ENCODE peak calls at places on chromosomes 13 and 19, in five cellular contexts. K, I, E, H and G are unnamed samples. For H3K36me3, the result is how much of the 10 kb centered on the place peaks cover.

GRCh38 chr13:51479199-51479523 is 26.3 kb upstream of the INTS6 start:
- DNase-seq in E (no peak), H (no peak), I (no peak), K (no peak), G (no peak)

GRCh38 chr19:18436651-18437478 is 1.1 kb downstream of the ISYNA1 start:
- DNase-seq in E (peak), I (peak), H (peak), K (peak), G (peak)

GRCh38 chr19:21474671-21475181 is 30.7 kb upstream of the ZNF429 start:
- DNase-seq in H (peak), I (peak), K (peak), E (peak), G (peak)

GRCh38 chr13:34942732-34943674 is 933 bp downstream of the NBEA start:
- DNase-seq in H (peak), E (peak), K (peak), I (peak), G (peak)

GRCh38 chr13:106376411-106377112 is 158.9 kb downstream of the EFNB2 start:
- DNase-seq in I (no peak), K (no peak), E (no peak), H (peak), G (peak)

GRCh38 chr13:42113478-42113877 is 65.0 kb downstream of the DGKH start:
- DNase-seq in H (no peak), I (no peak), E (no peak), K (no peak), G (no peak)

GRCh38 chr19:55063492-55063843 is 520 bp upstream of the RDH13 start:
- DNase-seq in I (no peak), K (peak), H (no peak), E (no peak), G (no peak)

GRCh38 chr19:40217921-40218890 is at the start of gene TTC9B:
- DNase-seq in I (no peak), H (no peak), K (peak), E (no peak), G (no peak)

GRCh38 chr19:33294058-33294798 is 8.1 kb downstream of the CEBPA start:
- DNase-seq in K (peak), E (no peak), H (no peak), I (no peak), G (no peak)

GRCh38 chr13:52713894-52714293 is 25.7 kb downstream of the CNMD start:
- DNase-seq in H (peak), K (peak), E (no peak), I (no peak), G (peak)

GRCh38 chr13:32021785-32022184 is 9.8 kb upstream of the FRY start:
- DNase-seq in E (no peak), I (no peak), H (no peak), K (no peak), G (no peak)

GRCh38 chr19:10285393-10285792 is 1.4 kb upstream of the ICAM4 start:
- DNase-seq in H (no peak), E (no peak), I (no peak), K (no peak), G (no peak)

GRCh38 chr19:1082165-1082927 is 12.8 kb downstream of the POLR2E start:
- DNase-seq in E (no peak), K (peak), H (no peak), I (peak), G (peak)

GRCh38 chr13:98875146-98875729 is 102.6 kb downstream of the DOCK9 start:
- DNase-seq in E (no peak), I (no peak), H (no peak), K (no peak), G (no peak)

GRCh38 chr13:37348916-37349653 is 243.6 kb upstream of the CSNK1A1L start:
- DNase-seq in E (no peak), I (no peak), K (no peak), H (no peak), G (no peak)

GRCh38 chr19:49442354-49442753 is 1.0 kb upstream of the SLC17A7 start:
- DNase-seq in I (no peak), H (peak), K (no peak), E (peak), G (no peak)
- H3K27ac ChIP-seq in I (no peak), H (peak), K (peak), E (no peak), G (no peak)

GRCh38 chr13:72696590-72696989 is 30.8 kb downstream of the MZT1 start:
- DNase-seq in E (no peak), H (no peak), K (no peak), I (no peak), G (no peak)
- TF ChIP-seq CTCF in E (no peak), H (no peak), K (peak), I (no peak), G (peak)

GRCh38 chr19:4030552-4030951 is 23.0 kb downstream of the PIAS4 start:
- DNase-seq in I (no peak), K (no peak), H (no peak), E (no peak), G (no peak)
- H3K36me3 ChIP-seq in I (under half), K (under half), H (half or more), E (under half), G (half or more)

DNA sequence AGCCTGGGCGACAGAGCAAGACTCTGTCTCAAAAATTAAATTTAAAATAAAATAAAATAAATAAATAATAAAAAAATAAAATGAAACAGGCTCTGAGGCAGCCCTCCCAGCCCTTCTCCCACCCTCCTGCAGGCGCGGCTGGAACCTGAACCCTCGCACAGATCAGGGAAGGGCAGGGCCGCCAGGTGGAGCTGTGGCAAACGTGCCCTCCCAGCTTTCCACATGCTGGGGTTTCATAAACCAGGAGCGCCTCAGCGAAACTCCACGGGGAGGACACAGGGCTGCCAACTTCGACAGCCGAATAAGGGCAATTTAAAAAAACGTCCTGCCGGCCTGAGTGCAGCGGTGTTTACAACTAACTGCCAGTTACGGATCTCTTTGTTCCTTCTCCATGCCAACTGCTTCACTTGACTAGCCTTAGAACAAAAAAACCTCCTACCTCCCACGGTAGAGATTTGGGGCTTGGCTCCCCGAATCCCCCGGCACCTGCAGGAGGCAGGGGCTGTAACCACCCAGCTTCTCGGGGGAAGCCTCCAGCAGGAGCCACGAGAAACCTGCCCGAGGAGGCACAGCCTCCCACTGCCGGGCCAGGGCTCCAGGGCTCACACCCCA is 15.9 kb downstream of the ZNF787 start:
- DNase-seq in I (peak), E (peak), K (no peak), H (peak), G (peak)
- H3K27ac ChIP-seq in I (peak), E (peak), K (no peak), H (peak), G (peak)

GRCh38 chr13:87999791-88000190 is 328.6 kb downstream of the SLITRK5 start:
- DNase-seq in I (no peak), E (no peak), K (no peak), H (no peak), G (no peak)

GRCh38 chr13:87999141-87999765 is 328.1 kb downstream of the SLITRK5 start:
- DNase-seq in E (no peak), K (no peak), H (no peak), I (no peak), G (no peak)

GRCh38 chr13:88000239-88000638 is 329.1 kb downstream of the SLITRK5 start:
- DNase-seq in K (no peak), I (no peak), H (no peak), E (no peak), G (no peak)

GRCh38 chr13:88000787-88001186 is 329.6 kb downstream of the SLITRK5 start:
- DNase-seq in I (no peak), E (no peak), K (no peak), H (no peak), G (no peak)

GRCh38 chr13:88005188-88005587 is 334.0 kb downstream of the SLITRK5 start:
- DNase-seq in K (no peak), E (no peak), H (no peak), I (no peak), G (no peak)
- TF ChIP-seq CTCF in K (no peak), E (no peak), H (no peak), I (no peak), G (no peak)

GRCh38 chr13:29855009-29855408 is 4.6 kb upstream of the UBL3 start:
- DNase-seq in I (no peak), H (no peak), E (no peak), K (no peak), G (no peak)
- H3K36me3 ChIP-seq in I (under half), H (under half), E (under half), K (under half), G (under half)